ENCODE peak calls at places on chromosome 13, in nine cellular contexts. A is A549; U is CD8-positive, alpha-beta T cell; B is choroid plexus epithelial cell; P is GM23338; O is cardiac fibroblast; L is right lobe of liver; G is AG04449; N is progenitor cell of endocrine pancreas. Y is an unnamed sample.

GRCh38 chr13:111893607-111894443 is 173.1 kb upstream of the SOX1 start:
- DNase-seq in U (no peak), O (no peak), N (peak; percentile 12), B (no peak), L (no peak), G (no peak), P (peak; percentile 52), A (no peak), Y (peak; percentile 46)

GRCh38 chr13:94534171-94534570 is 54.7 kb upstream of the DCT start:
- DNase-seq in U (no peak), O (no peak), A (no peak), B (peak; percentile 9), G (no peak), L (no peak), N (no peak), P (no peak), Y (no peak)

GRCh38 chr13:114319441-114319871 is 5.2 kb downstream of the CHAMP1 start:
- DNase-seq in P (no peak), U (no peak), G (peak; percentile 73), A (no peak), L (no peak), O (peak; percentile 84), B (peak; percentile 77), N (no peak), Y (no peak)

GRCh38 chr13:99071666-99072065 is 93.8 kb upstream of the DOCK9 start:
- DNase-seq in P (no peak), A (no peak), O (no peak), B (no peak), G (no peak), N (no peak), U (no peak), L (no peak), Y (no peak)

GRCh38 chr13:30616927-30617314 is 799 bp upstream of the USPL1 start:
- DNase-seq in A (peak; percentile 49), U (peak; percentile 49), G (peak; percentile 62), B (peak; percentile 96), P (peak; percentile 81), O (peak; percentile 93), N (peak; percentile 49), L (peak; percentile 40), Y (no peak)

GRCh38 chr13:111505175-111505777 is 184.8 kb downstream of the TEX29 start:
- DNase-seq in B (no peak), G (no peak), U (no peak), O (peak; percentile 2), L (no peak), N (no peak), A (peak; percentile 18), P (peak; percentile 90), Y (peak; percentile 52)

GRCh38 chr13:112205990-112206389 is 139.0 kb downstream of the SOX1 start:
- DNase-seq in N (no peak), B (no peak), U (no peak), A (no peak), G (no peak), O (no peak), L (no peak), P (no peak), Y (no peak)

GRCh38 chr13:42893346-42893745 is 98.7 kb downstream of the EPSTI1 start:
- DNase-seq in U (no peak), B (peak; percentile 81), P (no peak), G (no peak), L (no peak), N (no peak), A (no peak), O (peak; percentile 91), Y (no peak)

GRCh38 chr13:74250738-74251190 is 116.6 kb upstream of the KLF12 start:
- DNase-seq in O (peak; percentile 71), N (no peak), U (no peak), L (no peak), B (peak; percentile 26), P (no peak), G (peak; percentile 50), A (no peak), Y (no peak)

GRCh38 chr13:114019367-114019766 is 45.5 kb upstream of the C13orf46 start:
- DNase-seq in N (no peak), P (peak; percentile 47), O (peak; percentile 22), U (peak; percentile 55), B (no peak), A (peak; percentile 25), L (no peak), G (no peak), Y (no peak)

GRCh38 chr13:31880849-31881494 is 141.6 kb downstream of the RXFP2 start:
- DNase-seq in U (no peak), N (no peak), B (no peak), O (peak; percentile 43), L (no peak), G (no peak), A (no peak), P (no peak), Y (no peak)

GRCh38 chr13:97256343-97256783 is 34.2 kb downstream of the MBNL2 start:
- DNase-seq in N (no peak), P (no peak), O (peak; percentile 91), G (peak; percentile 94), L (no peak), U (no peak), A (peak; percentile 64), B (peak; percentile 96), Y (no peak)

DNA sequence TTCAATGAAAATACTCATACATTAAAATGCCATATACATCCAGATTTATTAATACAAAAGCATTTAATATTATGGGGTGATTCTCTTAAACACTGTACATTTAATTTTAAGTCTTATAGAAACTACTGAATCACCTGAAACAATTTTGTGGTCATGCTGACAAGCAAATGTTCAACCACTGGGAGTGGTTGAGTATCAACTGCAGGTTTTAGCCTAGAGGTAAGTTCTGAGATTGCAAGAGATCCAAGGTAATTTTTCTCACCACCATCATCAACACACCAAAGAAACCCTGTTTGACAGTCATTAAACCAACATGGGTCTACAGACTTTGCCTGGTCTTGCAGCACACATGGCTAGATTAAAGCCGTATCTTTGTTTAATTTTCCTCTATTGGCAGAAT is 196.3 kb downstream of the LHFPL6 start:
- DNase-seq in N (no peak), A (no peak), O (no peak), L (no peak), B (no peak), U (no peak), G (no peak), P (peak; percentile 61), Y (no peak)
- TF ChIP-seq CTCF in N (peak; percentile 26), A (no peak), O (no peak), L (no peak), B (no peak), U (no peak), G (no peak), P (peak; percentile 43), Y (peak; percentile 55)

DNA sequence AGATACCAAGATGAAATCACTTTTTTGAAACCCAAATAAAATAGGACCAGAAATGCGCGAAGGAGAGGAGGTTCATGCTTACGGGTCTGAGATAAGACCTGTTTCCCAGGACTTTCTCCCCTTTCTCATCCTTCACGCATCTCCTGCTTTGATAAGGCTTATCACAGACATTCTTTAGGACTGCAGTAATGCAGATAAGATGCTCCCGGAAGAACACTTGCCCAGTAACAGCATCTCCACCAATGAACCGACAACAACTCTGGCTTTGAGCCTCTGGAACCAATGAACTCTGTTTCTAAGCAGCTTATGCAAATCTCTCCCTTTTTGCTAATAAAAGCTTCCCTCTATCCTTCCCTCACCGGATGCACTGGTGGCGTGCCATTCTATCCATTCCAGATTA is 783.4 kb upstream of the ARGLU1 start:
- DNase-seq in L (no peak), U (no peak), O (no peak), N (no peak), B (peak; percentile 88), A (no peak), P (peak; percentile 69), G (no peak), Y (no peak)
- TF ChIP-seq CTCF in L (no peak), U (no peak), O (no peak), N (no peak), B (no peak), A (no peak), P (no peak), G (no peak), Y (no peak)

GRCh38 chr13:59439776-59440428 is 723.8 kb downstream of the DIAPH3 start:
- DNase-seq in U (no peak), L (no peak), N (no peak), G (no peak), O (no peak), B (no peak), A (no peak), P (no peak), Y (no peak)

GRCh38 chr13:59442946-59443345 is 720.8 kb downstream of the DIAPH3 start:
- DNase-seq in N (no peak), O (peak; percentile 32), G (no peak), U (no peak), A (no peak), L (no peak), P (no peak), B (peak; percentile 84), Y (no peak)

GRCh38 chr13:59441596-59442280 is 722.0 kb downstream of the DIAPH3 start:
- DNase-seq in U (no peak), O (no peak), G (no peak), A (no peak), L (no peak), P (peak; percentile 35), N (no peak), B (no peak), Y (no peak)

GRCh38 chr13:59444210-59444857 is 719.4 kb downstream of the DIAPH3 start:
- DNase-seq in B (no peak), A (no peak), L (no peak), U (no peak), O (no peak), N (no peak), P (no peak), G (no peak), Y (no peak)

DNA sequence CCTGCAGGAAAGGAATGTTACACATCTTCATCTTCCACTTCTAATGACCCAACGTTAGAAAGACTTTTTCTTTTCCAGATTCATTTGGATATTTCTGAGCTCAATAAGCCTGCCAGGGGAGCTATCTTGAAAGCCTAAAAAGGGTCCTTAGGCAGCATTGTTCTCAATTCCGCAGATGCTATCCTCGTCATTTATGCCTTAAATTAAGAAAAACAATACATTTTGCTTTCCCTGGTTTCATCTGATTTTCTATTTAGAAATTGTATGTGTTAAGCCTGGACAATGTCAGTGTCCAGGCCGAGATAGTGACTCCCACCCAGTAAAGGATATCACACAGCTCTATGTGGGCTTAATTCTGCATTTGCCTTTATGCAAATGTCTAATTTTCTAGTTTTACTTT is 721.3 kb downstream of the DIAPH3 start:
- DNase-seq in P (no peak), O (no peak), A (no peak), L (no peak), U (no peak), G (no peak), N (no peak), B (no peak), Y (no peak)
- TF ChIP-seq CTCF in P (no peak), O (no peak), A (no peak), L (no peak), U (no peak), G (no peak), N (no peak), B (no peak), Y (no peak)

DNA sequence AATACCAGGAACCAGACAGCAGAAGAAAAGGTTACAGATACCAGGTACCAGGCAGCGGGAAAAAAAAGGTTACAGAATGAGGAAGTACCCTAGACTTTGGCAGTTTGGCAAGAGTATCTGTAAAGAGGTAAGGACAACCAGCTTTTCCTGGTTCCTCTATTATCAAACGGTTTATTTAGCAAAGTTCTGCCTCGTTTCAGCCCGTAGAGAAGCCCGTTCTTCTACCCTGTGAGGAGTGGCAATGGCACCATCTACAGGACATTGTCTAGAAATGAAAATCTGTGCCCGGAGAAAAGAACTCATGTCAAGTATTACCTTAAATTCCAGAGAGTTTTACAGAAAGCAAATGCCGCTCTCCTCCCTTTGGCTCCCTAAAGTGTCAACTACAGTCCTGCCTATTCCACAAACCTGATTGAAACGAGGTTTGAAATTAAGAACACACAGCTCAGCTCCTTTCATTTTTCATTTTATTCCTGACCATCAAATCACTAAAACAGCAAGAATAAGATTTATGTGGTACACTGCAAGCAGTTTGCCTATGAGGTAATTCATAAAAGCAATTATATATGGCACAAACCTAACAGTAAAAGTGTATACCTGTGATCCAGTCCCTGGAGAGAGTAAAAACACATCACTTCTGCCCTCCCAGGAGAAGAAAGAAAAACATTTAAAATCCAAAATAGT is 226.3 kb downstream of the SLC7A1 start:
- DNase-seq in P (peak; percentile 81), L (no peak), N (no peak), A (no peak), G (no peak), B (peak; percentile 72), U (no peak), O (peak; percentile 56), Y (peak; percentile 9)
- TF ChIP-seq CTCF in P (peak; percentile 74), L (peak; percentile 59), N (peak; percentile 74), A (peak; percentile 50), G (peak; percentile 43), B (peak; percentile 73), U (no peak), O (peak; percentile 51), Y (peak; percentile 80)